ENCODE peak calls at places on chromosomes 13 and 19, in nine cellular contexts. One of them, this sample, is unnamed.

GRCh38 chr13:99087954-99088491 is 110.2 kb upstream of the DOCK9 start:
- DNase-seq in anterior cingulate cortex: no peak
- DNase-seq in stimulated activated CD4-positive, alpha-beta T cell treated with anti-CD3 and anti-CD28 coated beads, Interleukin-4, amount 100 ng/mL, for 1 hour: peak
- DNase-seq in astrocyte of the spinal cord: no peak
- DNase-seq in transverse colon: peak
- DNase-seq in naive thymus-derived CD4-positive, alpha-beta T cell: no peak
- DNase-seq in posterior vena cava: no peak
- DNase-seq in cardiac fibroblast: no peak
- DNase-seq in T-helper 9 cell: peak
- DNase-seq in this sample: no peak

GRCh38 chr19:44111910-44112463 is 1.2 kb upstream of the ZNF225 start:
- DNase-seq in anterior cingulate cortex: no peak
- DNase-seq in naive thymus-derived CD4-positive, alpha-beta T cell: no peak
- DNase-seq in transverse colon: no peak
- DNase-seq in astrocyte of the spinal cord: peak
- DNase-seq in T-helper 9 cell: no peak
- DNase-seq in cardiac fibroblast: peak
- DNase-seq in stimulated activated CD4-positive, alpha-beta T cell treated with anti-CD3 and anti-CD28 coated beads, Interleukin-4, amount 100 ng/mL, for 1 hour: no peak
- DNase-seq in posterior vena cava: no peak
- DNase-seq in this sample: no peak

GRCh38 chr13:114119196-114119595 is 13.2 kb downstream of the RASA3 start:
- DNase-seq in stimulated activated CD4-positive, alpha-beta T cell treated with anti-CD3 and anti-CD28 coated beads, Interleukin-4, amount 100 ng/mL, for 1 hour: no peak
- DNase-seq in T-helper 9 cell: no peak
- DNase-seq in astrocyte of the spinal cord: peak
- DNase-seq in transverse colon: no peak
- DNase-seq in anterior cingulate cortex: no peak
- DNase-seq in posterior vena cava: no peak
- DNase-seq in naive thymus-derived CD4-positive, alpha-beta T cell: no peak
- DNase-seq in cardiac fibroblast: peak
- DNase-seq in this sample: no peak

GRCh38 chr19:1156830-1157615 is 17.0 kb downstream of the SBNO2 start:
- DNase-seq in anterior cingulate cortex: no peak
- DNase-seq in T-helper 9 cell: no peak
- DNase-seq in transverse colon: no peak
- DNase-seq in stimulated activated CD4-positive, alpha-beta T cell treated with anti-CD3 and anti-CD28 coated beads, Interleukin-4, amount 100 ng/mL, for 1 hour: no peak
- DNase-seq in cardiac fibroblast: no peak
- DNase-seq in astrocyte of the spinal cord: no peak
- DNase-seq in naive thymus-derived CD4-positive, alpha-beta T cell: no peak
- DNase-seq in posterior vena cava: peak
- DNase-seq in this sample: no peak

GRCh38 chr13:41956272-41956671 is 4.6 kb downstream of the VWA8 start:
- DNase-seq in transverse colon: no peak
- DNase-seq in cardiac fibroblast: no peak
- DNase-seq in posterior vena cava: no peak
- DNase-seq in T-helper 9 cell: no peak
- DNase-seq in astrocyte of the spinal cord: no peak
- DNase-seq in stimulated activated CD4-positive, alpha-beta T cell treated with anti-CD3 and anti-CD28 coated beads, Interleukin-4, amount 100 ng/mL, for 1 hour: no peak
- DNase-seq in anterior cingulate cortex: no peak
- DNase-seq in naive thymus-derived CD4-positive, alpha-beta T cell: no peak
- DNase-seq in this sample: no peak

GRCh38 chr13:58024103-58024502 is 392.6 kb downstream of the PCDH17 start:
- DNase-seq in naive thymus-derived CD4-positive, alpha-beta T cell: no peak
- DNase-seq in stimulated activated CD4-positive, alpha-beta T cell treated with anti-CD3 and anti-CD28 coated beads, Interleukin-4, amount 100 ng/mL, for 1 hour: no peak
- DNase-seq in astrocyte of the spinal cord: no peak
- DNase-seq in cardiac fibroblast: no peak
- DNase-seq in posterior vena cava: no peak
- DNase-seq in transverse colon: no peak
- DNase-seq in anterior cingulate cortex: no peak
- DNase-seq in T-helper 9 cell: no peak
- DNase-seq in this sample: no peak

GRCh38 chr13:111159362-111160320 is 44.5 kb downstream of the ARHGEF7 start:
- DNase-seq in stimulated activated CD4-positive, alpha-beta T cell treated with anti-CD3 and anti-CD28 coated beads, Interleukin-4, amount 100 ng/mL, for 1 hour: no peak
- DNase-seq in transverse colon: no peak
- DNase-seq in cardiac fibroblast: no peak
- DNase-seq in anterior cingulate cortex: no peak
- DNase-seq in astrocyte of the spinal cord: no peak
- DNase-seq in naive thymus-derived CD4-positive, alpha-beta T cell: no peak
- DNase-seq in T-helper 9 cell: no peak
- DNase-seq in posterior vena cava: no peak
- DNase-seq in this sample: no peak

GRCh38 chr19:7246601-7247000 is 47.6 kb downstream of the INSR start:
- DNase-seq in astrocyte of the spinal cord: no peak
- DNase-seq in cardiac fibroblast: no peak
- DNase-seq in stimulated activated CD4-positive, alpha-beta T cell treated with anti-CD3 and anti-CD28 coated beads, Interleukin-4, amount 100 ng/mL, for 1 hour: no peak
- DNase-seq in transverse colon: no peak
- DNase-seq in anterior cingulate cortex: no peak
- DNase-seq in posterior vena cava: no peak
- DNase-seq in naive thymus-derived CD4-positive, alpha-beta T cell: no peak
- DNase-seq in T-helper 9 cell: no peak
- DNase-seq in this sample: no peak

GRCh38 chr19:4712771-4713170 is 10.9 kb downstream of the DPP9 start:
- DNase-seq in astrocyte of the spinal cord: no peak
- DNase-seq in T-helper 9 cell: no peak
- DNase-seq in cardiac fibroblast: no peak
- DNase-seq in stimulated activated CD4-positive, alpha-beta T cell treated with anti-CD3 and anti-CD28 coated beads, Interleukin-4, amount 100 ng/mL, for 1 hour: no peak
- DNase-seq in anterior cingulate cortex: no peak
- DNase-seq in naive thymus-derived CD4-positive, alpha-beta T cell: no peak
- DNase-seq in posterior vena cava: no peak
- DNase-seq in transverse colon: no peak
- DNase-seq in this sample: no peak

GRCh38 chr13:62357887-62358645 is 942.4 kb upstream of the PCDH20 start:
- DNase-seq in posterior vena cava: no peak
- DNase-seq in cardiac fibroblast: peak
- DNase-seq in stimulated activated CD4-positive, alpha-beta T cell treated with anti-CD3 and anti-CD28 coated beads, Interleukin-4, amount 100 ng/mL, for 1 hour: no peak
- DNase-seq in astrocyte of the spinal cord: peak
- DNase-seq in anterior cingulate cortex: no peak
- DNase-seq in naive thymus-derived CD4-positive, alpha-beta T cell: no peak
- DNase-seq in transverse colon: no peak
- DNase-seq in T-helper 9 cell: no peak
- DNase-seq in this sample: no peak

GRCh38 chr19:1646149-1646930 is 6.1 kb downstream of the TCF3 start:
- DNase-seq in naive thymus-derived CD4-positive, alpha-beta T cell: no peak
- DNase-seq in astrocyte of the spinal cord: no peak
- DNase-seq in stimulated activated CD4-positive, alpha-beta T cell treated with anti-CD3 and anti-CD28 coated beads, Interleukin-4, amount 100 ng/mL, for 1 hour: no peak
- DNase-seq in posterior vena cava: no peak
- DNase-seq in cardiac fibroblast: no peak
- DNase-seq in anterior cingulate cortex: no peak
- DNase-seq in transverse colon: no peak
- DNase-seq in T-helper 9 cell: no peak
- DNase-seq in this sample: no peak

GRCh38 chr19:17220207-17220758 is 5.1 kb downstream of the USE1 start:
- DNase-seq in astrocyte of the spinal cord: peak
- DNase-seq in T-helper 9 cell: no peak
- DNase-seq in stimulated activated CD4-positive, alpha-beta T cell treated with anti-CD3 and anti-CD28 coated beads, Interleukin-4, amount 100 ng/mL, for 1 hour: peak
- DNase-seq in cardiac fibroblast: peak
- DNase-seq in transverse colon: peak
- DNase-seq in anterior cingulate cortex: no peak
- DNase-seq in posterior vena cava: peak
- DNase-seq in naive thymus-derived CD4-positive, alpha-beta T cell: no peak
- DNase-seq in this sample: peak

GRCh38 chr13:34748078-34748477 is 194.0 kb upstream of the NBEA start:
- DNase-seq in posterior vena cava: no peak
- DNase-seq in astrocyte of the spinal cord: peak
- DNase-seq in T-helper 9 cell: no peak
- DNase-seq in naive thymus-derived CD4-positive, alpha-beta T cell: no peak
- DNase-seq in transverse colon: peak
- DNase-seq in cardiac fibroblast: peak
- DNase-seq in stimulated activated CD4-positive, alpha-beta T cell treated with anti-CD3 and anti-CD28 coated beads, Interleukin-4, amount 100 ng/mL, for 1 hour: no peak
- DNase-seq in anterior cingulate cortex: peak
- DNase-seq in this sample: no peak

GRCh38 chr13:85362980-85363379 is 436.2 kb downstream of the SLITRK6 start:
- DNase-seq in transverse colon: no peak
- DNase-seq in cardiac fibroblast: no peak
- DNase-seq in posterior vena cava: no peak
- DNase-seq in anterior cingulate cortex: no peak
- DNase-seq in naive thymus-derived CD4-positive, alpha-beta T cell: no peak
- DNase-seq in stimulated activated CD4-positive, alpha-beta T cell treated with anti-CD3 and anti-CD28 coated beads, Interleukin-4, amount 100 ng/mL, for 1 hour: no peak
- DNase-seq in T-helper 9 cell: no peak
- DNase-seq in astrocyte of the spinal cord: no peak
- DNase-seq in this sample: no peak

GRCh38 chr19:4823577-4823976 is 7.9 kb downstream of the TICAM1 start:
- DNase-seq in cardiac fibroblast: no peak
- DNase-seq in transverse colon: no peak
- DNase-seq in posterior vena cava: no peak
- DNase-seq in T-helper 9 cell: no peak
- DNase-seq in anterior cingulate cortex: no peak
- DNase-seq in stimulated activated CD4-positive, alpha-beta T cell treated with anti-CD3 and anti-CD28 coated beads, Interleukin-4, amount 100 ng/mL, for 1 hour: no peak
- DNase-seq in astrocyte of the spinal cord: no peak
- DNase-seq in naive thymus-derived CD4-positive, alpha-beta T cell: no peak
- DNase-seq in this sample: no peak

GRCh38 chr13:112066624-112067004 is 335 bp upstream of the SOX1 start:
- DNase-seq in transverse colon: peak
- DNase-seq in anterior cingulate cortex: no peak
- DNase-seq in posterior vena cava: no peak
- DNase-seq in naive thymus-derived CD4-positive, alpha-beta T cell: peak
- DNase-seq in astrocyte of the spinal cord: peak
- DNase-seq in cardiac fibroblast: no peak
- DNase-seq in stimulated activated CD4-positive, alpha-beta T cell treated with anti-CD3 and anti-CD28 coated beads, Interleukin-4, amount 100 ng/mL, for 1 hour: peak
- DNase-seq in T-helper 9 cell: peak
- DNase-seq in this sample: no peak

GRCh38 chr13:23428183-23428528 is 5.3 kb downstream of the SACS start:
- DNase-seq in transverse colon: no peak
- DNase-seq in astrocyte of the spinal cord: peak
- DNase-seq in T-helper 9 cell: no peak
- DNase-seq in stimulated activated CD4-positive, alpha-beta T cell treated with anti-CD3 and anti-CD28 coated beads, Interleukin-4, amount 100 ng/mL, for 1 hour: no peak
- DNase-seq in naive thymus-derived CD4-positive, alpha-beta T cell: no peak
- DNase-seq in posterior vena cava: no peak
- DNase-seq in anterior cingulate cortex: no peak
- DNase-seq in cardiac fibroblast: peak
- DNase-seq in this sample: no peak

GRCh38 chr19:2627855-2628254 is 74.6 kb downstream of the GNG7 start:
- DNase-seq in transverse colon: no peak
- DNase-seq in T-helper 9 cell: no peak
- DNase-seq in stimulated activated CD4-positive, alpha-beta T cell treated with anti-CD3 and anti-CD28 coated beads, Interleukin-4, amount 100 ng/mL, for 1 hour: no peak
- DNase-seq in cardiac fibroblast: peak
- DNase-seq in astrocyte of the spinal cord: no peak
- DNase-seq in posterior vena cava: no peak
- DNase-seq in anterior cingulate cortex: no peak
- DNase-seq in naive thymus-derived CD4-positive, alpha-beta T cell: no peak
- DNase-seq in this sample: no peak

GRCh38 chr13:32905063-32905863 is 111.0 kb upstream of the KL start:
- DNase-seq in posterior vena cava: no peak
- DNase-seq in cardiac fibroblast: no peak
- DNase-seq in anterior cingulate cortex: no peak
- DNase-seq in stimulated activated CD4-positive, alpha-beta T cell treated with anti-CD3 and anti-CD28 coated beads, Interleukin-4, amount 100 ng/mL, for 1 hour: no peak
- DNase-seq in transverse colon: no peak
- DNase-seq in naive thymus-derived CD4-positive, alpha-beta T cell: no peak
- DNase-seq in astrocyte of the spinal cord: no peak
- DNase-seq in T-helper 9 cell: no peak
- DNase-seq in this sample: no peak

GRCh38 chr13:51950722-51951121 is 60.5 kb downstream of the ATP7B start:
- DNase-seq in stimulated activated CD4-positive, alpha-beta T cell treated with anti-CD3 and anti-CD28 coated beads, Interleukin-4, amount 100 ng/mL, for 1 hour: no peak
- DNase-seq in astrocyte of the spinal cord: no peak
- DNase-seq in cardiac fibroblast: peak
- DNase-seq in transverse colon: no peak
- DNase-seq in T-helper 9 cell: no peak
- DNase-seq in posterior vena cava: no peak
- DNase-seq in anterior cingulate cortex: no peak
- DNase-seq in naive thymus-derived CD4-positive, alpha-beta T cell: peak
- DNase-seq in this sample: no peak

GRCh38 chr13:30353060-30353459 is 45.7 kb upstream of the KATNAL1 start:
- DNase-seq in posterior vena cava: no peak
- DNase-seq in transverse colon: no peak
- DNase-seq in anterior cingulate cortex: no peak
- DNase-seq in naive thymus-derived CD4-positive, alpha-beta T cell: no peak
- DNase-seq in stimulated activated CD4-positive, alpha-beta T cell treated with anti-CD3 and anti-CD28 coated beads, Interleukin-4, amount 100 ng/mL, for 1 hour: no peak
- DNase-seq in cardiac fibroblast: no peak
- DNase-seq in astrocyte of the spinal cord: no peak
- DNase-seq in T-helper 9 cell: no peak
- DNase-seq in this sample: no peak

GRCh38 chr13:112106467-112107141 is 39.7 kb downstream of the SOX1 start:
- DNase-seq in anterior cingulate cortex: no peak
- DNase-seq in astrocyte of the spinal cord: no peak
- DNase-seq in cardiac fibroblast: no peak
- DNase-seq in posterior vena cava: no peak
- DNase-seq in stimulated activated CD4-positive, alpha-beta T cell treated with anti-CD3 and anti-CD28 coated beads, Interleukin-4, amount 100 ng/mL, for 1 hour: no peak
- DNase-seq in naive thymus-derived CD4-positive, alpha-beta T cell: no peak
- DNase-seq in T-helper 9 cell: no peak
- DNase-seq in transverse colon: no peak
- DNase-seq in this sample: peak

GRCh38 chr19:33879818-33880575 is 83.3 kb downstream of the KCTD15 start:
- DNase-seq in naive thymus-derived CD4-positive, alpha-beta T cell: no peak
- DNase-seq in cardiac fibroblast: no peak
- DNase-seq in transverse colon: no peak
- DNase-seq in astrocyte of the spinal cord: peak
- DNase-seq in T-helper 9 cell: no peak
- DNase-seq in stimulated activated CD4-positive, alpha-beta T cell treated with anti-CD3 and anti-CD28 coated beads, Interleukin-4, amount 100 ng/mL, for 1 hour: no peak
- DNase-seq in posterior vena cava: no peak
- DNase-seq in anterior cingulate cortex: no peak
- DNase-seq in this sample: no peak

GRCh38 chr19:13797870-13798269 is 2.6 kb downstream of the ZSWIM4 start:
- DNase-seq in T-helper 9 cell: no peak
- DNase-seq in astrocyte of the spinal cord: peak
- DNase-seq in naive thymus-derived CD4-positive, alpha-beta T cell: no peak
- DNase-seq in cardiac fibroblast: peak
- DNase-seq in posterior vena cava: peak
- DNase-seq in stimulated activated CD4-positive, alpha-beta T cell treated with anti-CD3 and anti-CD28 coated beads, Interleukin-4, amount 100 ng/mL, for 1 hour: no peak
- DNase-seq in anterior cingulate cortex: no peak
- DNase-seq in transverse colon: no peak
- DNase-seq in this sample: no peak

GRCh38 chr19:53906211-53907192 is 2.6 kb upstream of the CACNG7 start:
- DNase-seq in posterior vena cava: peak
- DNase-seq in astrocyte of the spinal cord: no peak
- DNase-seq in naive thymus-derived CD4-positive, alpha-beta T cell: peak
- DNase-seq in transverse colon: peak
- DNase-seq in stimulated activated CD4-positive, alpha-beta T cell treated with anti-CD3 and anti-CD28 coated beads, Interleukin-4, amount 100 ng/mL, for 1 hour: peak
- DNase-seq in anterior cingulate cortex: no peak
- DNase-seq in T-helper 9 cell: peak
- DNase-seq in cardiac fibroblast: peak
- DNase-seq in this sample: peak

GRCh38 chr13:51584731-51585191 is 499 bp downstream of the WDFY2 start:
- DNase-seq in cardiac fibroblast: peak
- DNase-seq in transverse colon: peak
- DNase-seq in posterior vena cava: peak
- DNase-seq in stimulated activated CD4-positive, alpha-beta T cell treated with anti-CD3 and anti-CD28 coated beads, Interleukin-4, amount 100 ng/mL, for 1 hour: peak
- DNase-seq in anterior cingulate cortex: no peak
- DNase-seq in T-helper 9 cell: peak
- DNase-seq in naive thymus-derived CD4-positive, alpha-beta T cell: peak
- DNase-seq in astrocyte of the spinal cord: peak
- DNase-seq in this sample: peak

GRCh38 chr13:47287291-47287751 is 390.5 kb upstream of the HTR2A start:
- DNase-seq in posterior vena cava: no peak
- DNase-seq in transverse colon: no peak
- DNase-seq in astrocyte of the spinal cord: peak
- DNase-seq in naive thymus-derived CD4-positive, alpha-beta T cell: no peak
- DNase-seq in stimulated activated CD4-positive, alpha-beta T cell treated with anti-CD3 and anti-CD28 coated beads, Interleukin-4, amount 100 ng/mL, for 1 hour: no peak
- DNase-seq in cardiac fibroblast: peak
- DNase-seq in T-helper 9 cell: no peak
- DNase-seq in anterior cingulate cortex: no peak
- DNase-seq in this sample: no peak

GRCh38 chr13:70310720-70311119 is 202.5 kb upstream of the KLHL1 start:
- DNase-seq in T-helper 9 cell: no peak
- DNase-seq in cardiac fibroblast: no peak
- DNase-seq in transverse colon: peak
- DNase-seq in naive thymus-derived CD4-positive, alpha-beta T cell: no peak
- DNase-seq in astrocyte of the spinal cord: peak
- DNase-seq in posterior vena cava: no peak
- DNase-seq in stimulated activated CD4-positive, alpha-beta T cell treated with anti-CD3 and anti-CD28 coated beads, Interleukin-4, amount 100 ng/mL, for 1 hour: no peak
- DNase-seq in anterior cingulate cortex: no peak
- DNase-seq in this sample: no peak

GRCh38 chr13:48749144-48749543 is 95.4 kb downstream of the CYSLTR2 start:
- DNase-seq in posterior vena cava: no peak
- DNase-seq in astrocyte of the spinal cord: peak
- DNase-seq in T-helper 9 cell: no peak
- DNase-seq in cardiac fibroblast: peak
- DNase-seq in stimulated activated CD4-positive, alpha-beta T cell treated with anti-CD3 and anti-CD28 coated beads, Interleukin-4, amount 100 ng/mL, for 1 hour: no peak
- DNase-seq in naive thymus-derived CD4-positive, alpha-beta T cell: no peak
- DNase-seq in transverse colon: no peak
- DNase-seq in anterior cingulate cortex: no peak
- DNase-seq in this sample: no peak

GRCh38 chr13:22061371-22061805 is 390.5 kb downstream of the FGF9 start:
- DNase-seq in naive thymus-derived CD4-positive, alpha-beta T cell: peak
- DNase-seq in anterior cingulate cortex: no peak
- DNase-seq in stimulated activated CD4-positive, alpha-beta T cell treated with anti-CD3 and anti-CD28 coated beads, Interleukin-4, amount 100 ng/mL, for 1 hour: peak
- DNase-seq in transverse colon: no peak
- DNase-seq in cardiac fibroblast: no peak
- DNase-seq in T-helper 9 cell: peak
- DNase-seq in astrocyte of the spinal cord: no peak
- DNase-seq in posterior vena cava: no peak
- DNase-seq in this sample: no peak

GRCh38 chr19:4506449-4507149 is 11.7 kb downstream of the PLIN4 start:
- DNase-seq in naive thymus-derived CD4-positive, alpha-beta T cell: no peak
- DNase-seq in astrocyte of the spinal cord: peak
- DNase-seq in cardiac fibroblast: peak
- DNase-seq in posterior vena cava: no peak
- DNase-seq in anterior cingulate cortex: no peak
- DNase-seq in transverse colon: no peak
- DNase-seq in stimulated activated CD4-positive, alpha-beta T cell treated with anti-CD3 and anti-CD28 coated beads, Interleukin-4, amount 100 ng/mL, for 1 hour: no peak
- DNase-seq in T-helper 9 cell: no peak
- DNase-seq in this sample: no peak